ENCODE peak calls at places on chromosomes 3 and 15, in ten cellular contexts. Q is AG04450; M is effector memory CD8-positive, alpha-beta T cell; R is osteoblast; U is LoVo; L is aorta; J is NCI-H2171 treated with DMSO at 0.1 percent for 48 hours; P is stomach; C is type B pancreatic cell; I is CD4-positive, CD25-positive, alpha-beta regulatory T cell. V is an unnamed sample.

GRCh38 chr15:92653836-92654524 is 1.6 kb downstream of the FAM174B start:
- DNase-seq in Q (no peak), M (no peak), R (no peak), U (no peak), L (no peak), J (peak), P (peak), C (peak), I (no peak), V (no peak)

GRCh38 chr3:195113536-195113935 is 157.4 kb downstream of the XXYLT1 start:
- DNase-seq in Q (no peak), M (no peak), R (no peak), U (no peak), L (no peak), J (no peak), P (no peak), C (no peak), I (no peak), V (no peak)

GRCh38 chr3:67662733-67663132 is 8.3 kb upstream of the SUCLG2 start:
- DNase-seq in Q (no peak), M (peak), R (no peak), U (no peak), L (no peak), J (no peak), P (no peak), C (no peak), I (no peak), V (no peak)

GRCh38 chr15:76235186-76235826 is 76.0 kb downstream of the ETFA start:
- DNase-seq in Q (peak), M (no peak), R (no peak), U (peak), L (no peak), J (peak), P (no peak), C (no peak), I (peak), V (no peak)

GRCh38 chr3:194136519-194137313 is 768 bp downstream of the HES1 start:
- DNase-seq in Q (peak), M (peak), R (peak), U (peak), L (no peak), J (peak), P (peak), C (peak), I (peak), V (no peak)

GRCh38 chr3:125010393-125010792 is 45.4 kb downstream of the HEG1 start:
- DNase-seq in Q (no peak), M (no peak), R (no peak), U (no peak), L (no peak), J (no peak), P (no peak), C (no peak), I (no peak), V (no peak)

GRCh38 chr15:101001056-101001455 is 81.9 kb downstream of the LRRK1 start:
- DNase-seq in Q (no peak), M (no peak), R (no peak), U (no peak), L (no peak), J (no peak), P (no peak), C (no peak), I (no peak), V (no peak)

GRCh38 chr15:31365655-31366127 is 39.1 kb downstream of the KLF13 start:
- DNase-seq in Q (peak), M (peak), R (peak), U (no peak), L (peak), J (no peak), P (peak), C (no peak), I (peak), V (peak)

GRCh38 chr3:150346956-150347863 is 60.9 kb upstream of the TSC22D2 start:
- DNase-seq in Q (no peak), M (no peak), R (no peak), U (no peak), L (no peak), J (no peak), P (no peak), C (no peak), I (no peak), V (no peak)

GRCh38 chr3:32143849-32144757 is 37.7 kb downstream of the GPD1L start:
- DNase-seq in Q (peak), M (peak), R (peak), U (peak), L (no peak), J (peak), P (peak), C (no peak), I (peak), V (peak)

GRCh38 chr15:57376695-57377477 is 581 bp downstream of the CGNL1 start:
- DNase-seq in Q (no peak), M (no peak), R (peak), U (no peak), L (peak), J (peak), P (no peak), C (no peak), I (no peak), V (no peak)

GRCh38 chr3:67067251-67067650 is 69.1 kb downstream of the KBTBD8 start:
- DNase-seq in Q (no peak), M (no peak), R (no peak), U (no peak), L (no peak), J (no peak), P (no peak), C (no peak), I (no peak), V (no peak)

GRCh38 chr15:85707519-85708338 is 87.0 kb downstream of the KLHL25 start:
- DNase-seq in Q (no peak), M (no peak), R (no peak), U (no peak), L (no peak), J (peak), P (peak), C (no peak), I (peak), V (no peak)

GRCh38 chr3:192060160-192060783 is 599.3 kb downstream of the PYDC2 start:
- DNase-seq in Q (no peak), M (no peak), R (no peak), U (no peak), L (no peak), J (no peak), P (no peak), C (no peak), I (no peak), V (no peak)

GRCh38 chr15:63858881-63859280 is 25.1 kb upstream of the HERC1 start:
- DNase-seq in Q (no peak), M (no peak), R (no peak), U (no peak), L (no peak), J (no peak), P (no peak), C (no peak), I (no peak), V (peak)

GRCh38 chr3:100810671-100811070 is 101.4 kb downstream of the TFG start:
- DNase-seq in Q (peak), M (no peak), R (no peak), U (no peak), L (no peak), J (no peak), P (no peak), C (no peak), I (no peak), V (no peak)

GRCh38 chr3:72316501-72317279 is 531.6 kb downstream of the SHQ1 start:
- DNase-seq in Q (no peak), M (no peak), R (peak), U (no peak), L (no peak), J (no peak), P (no peak), C (no peak), I (no peak), V (no peak)

GRCh38 chr3:8357859-8358258 is 143.8 kb upstream of the LMCD1 start:
- DNase-seq in Q (no peak), M (no peak), R (no peak), U (no peak), L (no peak), J (no peak), P (no peak), C (no peak), I (no peak), V (no peak)

GRCh38 chr3:127672429-127673190 is at the start of gene ABTB1:
- DNase-seq in Q (no peak), M (peak), R (peak), U (peak), L (peak), J (peak), P (peak), C (peak), I (peak), V (no peak)

GRCh38 chr15:31782016-31782783 is 248.1 kb upstream of the CHRNA7 start:
- DNase-seq in Q (no peak), M (no peak), R (no peak), U (no peak), L (no peak), J (no peak), P (no peak), C (no peak), I (no peak), V (no peak)

GRCh38 chr15:64354683-64355558 is 1.1 kb downstream of the CSNK1G1 start:
- DNase-seq in Q (no peak), M (no peak), R (no peak), U (peak), L (no peak), J (peak), P (no peak), C (no peak), I (peak), V (no peak)

GRCh38 chr15:89433686-89434085 is 62.7 kb downstream of the RHCG start:
- DNase-seq in Q (no peak), M (no peak), R (no peak), U (no peak), L (no peak), J (no peak), P (no peak), C (no peak), I (no peak), V (no peak)

GRCh38 chr15:37695719-37696118 is 238.7 kb upstream of the TMCO5A start:
- DNase-seq in Q (no peak), M (no peak), R (no peak), U (no peak), L (no peak), J (no peak), P (no peak), C (no peak), I (no peak), V (peak)

GRCh38 chr3:23949784-23950183 is 4.7 kb downstream of the NR1D2 start:
- DNase-seq in Q (no peak), M (no peak), R (peak), U (no peak), L (no peak), J (no peak), P (peak), C (no peak), I (no peak), V (no peak)

GRCh38 chr15:40010681-40011080 is 28.3 kb downstream of the SRP14 start:
- DNase-seq in Q (peak), M (no peak), R (no peak), U (no peak), L (no peak), J (no peak), P (no peak), C (no peak), I (no peak), V (no peak)

GRCh38 chr3:12253521-12253920 is 35.3 kb upstream of the PPARG start:
- DNase-seq in Q (no peak), M (no peak), R (no peak), U (no peak), L (no peak), J (no peak), P (no peak), C (no peak), I (no peak), V (no peak)

GRCh38 chr3:53709856-53710674 is 136.2 kb downstream of the CHDH start:
- DNase-seq in Q (peak), M (peak), R (peak), U (peak), L (peak), J (peak), P (peak), C (peak), I (peak), V (no peak)

GRCh38 chr3:160346511-160346910 is 52.5 kb downstream of the IFT80 start:
- DNase-seq in Q (no peak), M (no peak), R (no peak), U (no peak), L (no peak), J (no peak), P (no peak), C (no peak), I (no peak), V (no peak)

GRCh38 chr3:130746296-130747039 is at the start of gene PIK3R4:
- DNase-seq in Q (peak), M (peak), R (peak), U (peak), L (peak), J (peak), P (peak), C (peak), I (peak), V (peak)

GRCh38 chr3:109005443-109005842 is 51.8 kb upstream of the GUCA1C start:
- DNase-seq in Q (no peak), M (no peak), R (no peak), U (no peak), L (no peak), J (no peak), P (no peak), C (no peak), I (no peak), V (no peak)

GRCh38 chr3:172512363-172512762 is 10.9 kb downstream of the TNFSF10 start:
- DNase-seq in Q (no peak), M (no peak), R (no peak), U (no peak), L (peak), J (no peak), P (peak), C (no peak), I (peak), V (no peak)

GRCh38 chr3:41129731-41130130 is 69.6 kb upstream of the CTNNB1 start:
- DNase-seq in Q (no peak), M (no peak), R (no peak), U (no peak), L (no peak), J (no peak), P (no peak), C (no peak), I (no peak), V (no peak)

GRCh38 chr15:58203537-58203936 is 65.4 kb downstream of the AQP9 start:
- DNase-seq in Q (peak), M (no peak), R (peak), U (no peak), L (no peak), J (no peak), P (no peak), C (no peak), I (no peak), V (no peak)

GRCh38 chr3:164465172-164465571 is 613.1 kb downstream of the SI start:
- DNase-seq in Q (no peak), M (no peak), R (no peak), U (no peak), L (no peak), J (peak), P (no peak), C (no peak), I (no peak), V (peak)

GRCh38 chr15:68345481-68345880 is 67.9 kb downstream of the FEM1B start:
- DNase-seq in Q (no peak), M (no peak), R (no peak), U (no peak), L (no peak), J (peak), P (no peak), C (no peak), I (no peak), V (no peak)

GRCh38 chr15:28459279-28459678 is 73.5 kb downstream of the GOLGA8G start:
- DNase-seq in Q (no peak), M (no peak), R (no peak), U (no peak), L (no peak), J (no peak), P (no peak), C (no peak), I (no peak), V (no peak)

GRCh38 chr3:24565053-24565452 is 70.4 kb upstream of the THRB start:
- DNase-seq in Q (no peak), M (no peak), R (no peak), U (no peak), L (no peak), J (no peak), P (no peak), C (no peak), I (no peak), V (no peak)

GRCh38 chr3:123285066-123285465 is 83.3 kb downstream of the SEC22A start:
- DNase-seq in Q (no peak), M (no peak), R (no peak), U (no peak), L (no peak), J (no peak), P (no peak), C (no peak), I (no peak), V (no peak)

GRCh38 chr15:90560229-90560771 is 30.6 kb downstream of the CRTC3 start:
- DNase-seq in Q (peak), M (no peak), R (peak), U (no peak), L (no peak), J (no peak), P (no peak), C (no peak), I (no peak), V (peak)